ENCODE peak calls at places on chromosomes 3 and 15, in five cellular contexts. One of them, this sample, is unnamed. For H3K9me3, the result is how much of the 10 kb centered on the place peaks cover.

GRCh38 chr3:189806171-189806951 is 175.2 kb downstream of the TP63 start:
- DNase-seq in mucosa of descending colon: no peak
- DNase-seq in CD4-positive, alpha-beta T cell: no peak
- DNase-seq in IMR-90: peak
- DNase-seq in effector memory CD4-positive, alpha-beta T cell: no peak
- DNase-seq in this sample: no peak

GRCh38 chr3:10194328-10195071 is 29.8 kb downstream of the IRAK2 start:
- DNase-seq in mucosa of descending colon: peak
- DNase-seq in IMR-90: no peak
- DNase-seq in CD4-positive, alpha-beta T cell: peak
- DNase-seq in effector memory CD4-positive, alpha-beta T cell: peak
- DNase-seq in this sample: peak

GRCh38 chr3:18544135-18544534 is 119.0 kb upstream of the SATB1 start:
- DNase-seq in IMR-90: no peak
- DNase-seq in CD4-positive, alpha-beta T cell: no peak
- DNase-seq in mucosa of descending colon: no peak
- DNase-seq in effector memory CD4-positive, alpha-beta T cell: no peak
- DNase-seq in this sample: no peak

GRCh38 chr3:119673875-119674274 is 3.3 kb downstream of the COX17 start:
- DNase-seq in mucosa of descending colon: peak
- DNase-seq in effector memory CD4-positive, alpha-beta T cell: no peak
- DNase-seq in CD4-positive, alpha-beta T cell: no peak
- DNase-seq in IMR-90: no peak
- DNase-seq in this sample: no peak

GRCh38 chr15:73989001-73989798 is 2.9 kb downstream of the STOML1 start:
- DNase-seq in CD4-positive, alpha-beta T cell: no peak
- DNase-seq in mucosa of descending colon: no peak
- DNase-seq in effector memory CD4-positive, alpha-beta T cell: no peak
- DNase-seq in IMR-90: peak
- DNase-seq in this sample: no peak

GRCh38 chr3:83953417-83954089 is 1005.2 kb upstream of the CADM2 start:
- DNase-seq in IMR-90: no peak
- DNase-seq in effector memory CD4-positive, alpha-beta T cell: no peak
- DNase-seq in CD4-positive, alpha-beta T cell: no peak
- DNase-seq in mucosa of descending colon: no peak
- DNase-seq in this sample: no peak

GRCh38 chr15:94965593-94965992 is 734.2 kb downstream of the MCTP2 start:
- DNase-seq in effector memory CD4-positive, alpha-beta T cell: no peak
- DNase-seq in CD4-positive, alpha-beta T cell: no peak
- DNase-seq in IMR-90: no peak
- DNase-seq in mucosa of descending colon: no peak
- DNase-seq in this sample: no peak

GRCh38 chr15:57485869-57486268 is 105.8 kb upstream of the MYZAP start:
- DNase-seq in mucosa of descending colon: no peak
- DNase-seq in IMR-90: peak
- DNase-seq in effector memory CD4-positive, alpha-beta T cell: no peak
- DNase-seq in CD4-positive, alpha-beta T cell: no peak
- DNase-seq in this sample: no peak

GRCh38 chr3:159244927-159245326 is 443.1 kb downstream of the MFSD1 start:
- DNase-seq in effector memory CD4-positive, alpha-beta T cell: no peak
- DNase-seq in IMR-90: no peak
- DNase-seq in CD4-positive, alpha-beta T cell: no peak
- DNase-seq in mucosa of descending colon: no peak
- DNase-seq in this sample: no peak

GRCh38 chr3:195068045-195068444 is 202.9 kb downstream of the XXYLT1 start:
- DNase-seq in mucosa of descending colon: no peak
- DNase-seq in effector memory CD4-positive, alpha-beta T cell: no peak
- DNase-seq in IMR-90: peak
- DNase-seq in CD4-positive, alpha-beta T cell: no peak
- DNase-seq in this sample: no peak

GRCh38 chr15:49556437-49556836 is 64.2 kb downstream of the FAM227B start:
- DNase-seq in IMR-90: no peak
- DNase-seq in effector memory CD4-positive, alpha-beta T cell: no peak
- DNase-seq in mucosa of descending colon: no peak
- DNase-seq in CD4-positive, alpha-beta T cell: no peak
- DNase-seq in this sample: no peak
- H3K9me3 ChIP-seq in IMR-90: under half
- H3K9me3 ChIP-seq in effector memory CD4-positive, alpha-beta T cell: under half
- H3K9me3 ChIP-seq in mucosa of descending colon: under half
- H3K9me3 ChIP-seq in CD4-positive, alpha-beta T cell: half or more
- H3K9me3 ChIP-seq in this sample: under half

GRCh38 chr15:97522362-97522761 is 438.1 kb upstream of the ARRDC4 start:
- DNase-seq in effector memory CD4-positive, alpha-beta T cell: no peak
- DNase-seq in CD4-positive, alpha-beta T cell: no peak
- DNase-seq in IMR-90: no peak
- DNase-seq in mucosa of descending colon: no peak
- DNase-seq in this sample: no peak

GRCh38 chr15:97520689-97521088 is 439.8 kb upstream of the ARRDC4 start:
- DNase-seq in mucosa of descending colon: no peak
- DNase-seq in IMR-90: no peak
- DNase-seq in CD4-positive, alpha-beta T cell: no peak
- DNase-seq in effector memory CD4-positive, alpha-beta T cell: no peak
- DNase-seq in this sample: no peak

GRCh38 chr15:97521390-97521789 is 439.1 kb upstream of the ARRDC4 start:
- DNase-seq in CD4-positive, alpha-beta T cell: no peak
- DNase-seq in IMR-90: no peak
- DNase-seq in mucosa of descending colon: no peak
- DNase-seq in effector memory CD4-positive, alpha-beta T cell: no peak
- DNase-seq in this sample: no peak

GRCh38 chr15:97525809-97526208 is 434.7 kb upstream of the ARRDC4 start:
- DNase-seq in effector memory CD4-positive, alpha-beta T cell: no peak
- DNase-seq in mucosa of descending colon: no peak
- DNase-seq in IMR-90: no peak
- DNase-seq in CD4-positive, alpha-beta T cell: no peak
- DNase-seq in this sample: no peak

GRCh38 chr15:97521894-97522293 is 438.6 kb upstream of the ARRDC4 start:
- DNase-seq in CD4-positive, alpha-beta T cell: no peak
- DNase-seq in effector memory CD4-positive, alpha-beta T cell: no peak
- DNase-seq in IMR-90: no peak
- DNase-seq in mucosa of descending colon: no peak
- DNase-seq in this sample: no peak
- H3K9me3 ChIP-seq in CD4-positive, alpha-beta T cell: under half
- H3K9me3 ChIP-seq in effector memory CD4-positive, alpha-beta T cell: under half
- H3K9me3 ChIP-seq in IMR-90: under half
- H3K9me3 ChIP-seq in mucosa of descending colon: under half
- H3K9me3 ChIP-seq in this sample: under half

GRCh38 chr15:28081594-28081993 is 17.5 kb downstream of the OCA2 start:
- DNase-seq in mucosa of descending colon: no peak
- DNase-seq in effector memory CD4-positive, alpha-beta T cell: no peak
- DNase-seq in IMR-90: no peak
- DNase-seq in CD4-positive, alpha-beta T cell: no peak
- DNase-seq in this sample: no peak

GRCh38 chr15:28086175-28086703 is 12.9 kb downstream of the OCA2 start:
- DNase-seq in IMR-90: peak
- DNase-seq in CD4-positive, alpha-beta T cell: peak
- DNase-seq in mucosa of descending colon: no peak
- DNase-seq in effector memory CD4-positive, alpha-beta T cell: no peak
- DNase-seq in this sample: peak

GRCh38 chr15:28085489-28086174 is 13.5 kb downstream of the OCA2 start:
- DNase-seq in mucosa of descending colon: no peak
- DNase-seq in CD4-positive, alpha-beta T cell: no peak
- DNase-seq in effector memory CD4-positive, alpha-beta T cell: no peak
- DNase-seq in IMR-90: no peak
- DNase-seq in this sample: no peak

GRCh38 chr15:28082891-28083688 is 16.0 kb downstream of the OCA2 start:
- DNase-seq in IMR-90: no peak
- DNase-seq in CD4-positive, alpha-beta T cell: no peak
- DNase-seq in mucosa of descending colon: peak
- DNase-seq in effector memory CD4-positive, alpha-beta T cell: no peak
- DNase-seq in this sample: no peak

GRCh38 chr15:28084547-28084946 is 14.6 kb downstream of the OCA2 start:
- DNase-seq in mucosa of descending colon: no peak
- DNase-seq in IMR-90: no peak
- DNase-seq in effector memory CD4-positive, alpha-beta T cell: no peak
- DNase-seq in CD4-positive, alpha-beta T cell: no peak
- DNase-seq in this sample: no peak
- H3K9me3 ChIP-seq in mucosa of descending colon: under half
- H3K9me3 ChIP-seq in IMR-90: under half
- H3K9me3 ChIP-seq in effector memory CD4-positive, alpha-beta T cell: under half
- H3K9me3 ChIP-seq in CD4-positive, alpha-beta T cell: under half
- H3K9me3 ChIP-seq in this sample: under half

GRCh38 chr15:25207369-25207768 is 231.5 kb downstream of the UBE3A start:
- DNase-seq in effector memory CD4-positive, alpha-beta T cell: no peak
- DNase-seq in CD4-positive, alpha-beta T cell: no peak
- DNase-seq in IMR-90: no peak
- DNase-seq in mucosa of descending colon: no peak
- DNase-seq in this sample: no peak
- H3K9me3 ChIP-seq in effector memory CD4-positive, alpha-beta T cell: under half
- H3K9me3 ChIP-seq in CD4-positive, alpha-beta T cell: under half
- H3K9me3 ChIP-seq in IMR-90: half or more
- H3K9me3 ChIP-seq in mucosa of descending colon: half or more
- H3K9me3 ChIP-seq in this sample: under half

DNA sequence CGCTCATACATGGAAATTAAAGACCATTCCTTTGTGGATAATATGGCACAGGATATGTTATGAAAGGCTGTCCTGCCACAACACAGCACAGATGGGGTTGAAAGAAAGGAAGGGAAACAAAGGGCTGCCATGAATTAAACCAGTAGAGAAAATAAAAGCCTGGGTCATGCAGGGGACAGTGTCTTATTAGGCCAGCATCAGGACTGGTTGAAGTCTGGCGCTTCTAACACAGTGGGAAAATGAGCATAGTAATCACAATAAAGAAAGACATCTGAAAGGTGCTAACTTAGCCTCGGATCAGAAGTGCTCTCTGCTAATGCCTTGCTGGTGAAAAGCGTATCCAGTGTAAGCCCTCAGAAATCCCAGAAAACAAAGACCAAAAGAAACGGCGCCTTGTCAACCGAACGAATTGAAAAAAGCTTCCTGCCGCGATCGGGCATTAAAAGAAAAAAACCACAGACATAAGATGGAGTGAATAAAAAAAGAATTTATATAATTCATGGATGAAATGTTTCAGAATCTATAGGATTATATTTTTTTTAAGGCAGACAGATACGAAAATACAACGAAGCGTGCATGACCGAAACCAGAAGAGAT is 578 bp upstream of the MKRN3 start:
- DNase-seq in mucosa of descending colon: no peak
- DNase-seq in effector memory CD4-positive, alpha-beta T cell: no peak
- DNase-seq in CD4-positive, alpha-beta T cell: no peak
- DNase-seq in IMR-90: no peak
- DNase-seq in this sample: no peak
- H3K9me3 ChIP-seq in mucosa of descending colon: under half
- H3K9me3 ChIP-seq in effector memory CD4-positive, alpha-beta T cell: under half
- H3K9me3 ChIP-seq in CD4-positive, alpha-beta T cell: under half
- H3K9me3 ChIP-seq in IMR-90: under half
- H3K9me3 ChIP-seq in this sample: under half

GRCh38 chr15:86493884-86494283 is 414.2 kb downstream of the AGBL1 start:
- DNase-seq in effector memory CD4-positive, alpha-beta T cell: no peak
- DNase-seq in CD4-positive, alpha-beta T cell: no peak
- DNase-seq in IMR-90: no peak
- DNase-seq in mucosa of descending colon: no peak
- DNase-seq in this sample: no peak

GRCh38 chr15:86489992-86490391 is 410.3 kb downstream of the AGBL1 start:
- DNase-seq in effector memory CD4-positive, alpha-beta T cell: no peak
- DNase-seq in IMR-90: no peak
- DNase-seq in mucosa of descending colon: no peak
- DNase-seq in CD4-positive, alpha-beta T cell: no peak
- DNase-seq in this sample: no peak

GRCh38 chr15:86491118-86491517 is 411.4 kb downstream of the AGBL1 start:
- DNase-seq in CD4-positive, alpha-beta T cell: no peak
- DNase-seq in effector memory CD4-positive, alpha-beta T cell: no peak
- DNase-seq in mucosa of descending colon: no peak
- DNase-seq in IMR-90: no peak
- DNase-seq in this sample: no peak

GRCh38 chr15:86494475-86494874 is 414.8 kb downstream of the AGBL1 start:
- DNase-seq in effector memory CD4-positive, alpha-beta T cell: no peak
- DNase-seq in IMR-90: no peak
- DNase-seq in CD4-positive, alpha-beta T cell: no peak
- DNase-seq in mucosa of descending colon: no peak
- DNase-seq in this sample: no peak
- H3K9me3 ChIP-seq in effector memory CD4-positive, alpha-beta T cell: under half
- H3K9me3 ChIP-seq in IMR-90: under half
- H3K9me3 ChIP-seq in CD4-positive, alpha-beta T cell: under half
- H3K9me3 ChIP-seq in mucosa of descending colon: under half
- H3K9me3 ChIP-seq in this sample: under half

GRCh38 chr3:1501396-1501795 is 408.6 kb downstream of the CNTN6 start:
- DNase-seq in mucosa of descending colon: no peak
- DNase-seq in effector memory CD4-positive, alpha-beta T cell: no peak
- DNase-seq in IMR-90: no peak
- DNase-seq in CD4-positive, alpha-beta T cell: no peak
- DNase-seq in this sample: no peak
- H3K9me3 ChIP-seq in mucosa of descending colon: under half
- H3K9me3 ChIP-seq in effector memory CD4-positive, alpha-beta T cell: under half
- H3K9me3 ChIP-seq in IMR-90: under half
- H3K9me3 ChIP-seq in CD4-positive, alpha-beta T cell: under half
- H3K9me3 ChIP-seq in this sample: under half

DNA sequence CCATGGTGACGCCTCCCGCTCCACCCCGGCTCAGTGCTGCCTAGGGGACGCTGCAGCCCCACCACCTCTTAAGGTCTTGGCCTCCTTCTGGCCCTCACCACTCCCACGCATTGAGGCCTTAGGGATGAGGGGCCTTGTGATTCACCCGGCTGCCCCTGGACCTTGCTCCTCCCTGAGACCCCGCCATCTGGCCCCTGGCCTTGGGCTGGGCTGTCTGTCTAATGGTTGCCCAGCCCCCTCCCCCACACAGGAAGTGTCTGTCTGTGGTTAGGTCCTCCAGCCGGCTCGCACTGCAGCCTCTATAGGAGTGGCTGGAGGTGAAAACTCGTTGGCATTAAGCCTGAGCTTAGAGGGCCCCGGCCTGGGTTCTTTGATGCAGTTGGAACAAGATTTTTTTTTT is 21.5 kb upstream of the MTHFS start:
- DNase-seq in mucosa of descending colon: no peak
- DNase-seq in effector memory CD4-positive, alpha-beta T cell: no peak
- DNase-seq in CD4-positive, alpha-beta T cell: no peak
- DNase-seq in IMR-90: no peak
- DNase-seq in this sample: no peak
- H3K9me3 ChIP-seq in mucosa of descending colon: half or more
- H3K9me3 ChIP-seq in effector memory CD4-positive, alpha-beta T cell: under half
- H3K9me3 ChIP-seq in CD4-positive, alpha-beta T cell: half or more
- H3K9me3 ChIP-seq in IMR-90: under half
- H3K9me3 ChIP-seq in this sample: under half

DNA sequence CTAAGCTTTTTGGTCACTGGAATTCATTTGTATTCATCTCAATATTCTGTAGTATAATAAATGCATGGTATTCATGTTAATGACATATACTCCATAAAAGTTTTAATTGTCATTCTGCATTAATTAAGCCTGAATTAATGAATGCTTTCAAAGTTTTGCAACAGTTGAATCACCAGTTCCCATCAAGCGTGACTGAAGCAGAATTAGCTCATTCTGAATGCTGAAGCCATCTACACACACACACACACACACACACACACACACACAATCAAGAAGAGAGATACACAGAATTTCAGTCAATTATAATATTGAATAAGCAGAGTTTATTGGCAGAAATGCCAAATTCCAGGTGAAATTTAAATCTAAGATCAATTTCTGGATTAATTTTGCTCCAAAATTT is 252.1 kb upstream of the KCNMB2 start:
- DNase-seq in IMR-90: no peak
- DNase-seq in effector memory CD4-positive, alpha-beta T cell: no peak
- DNase-seq in mucosa of descending colon: no peak
- DNase-seq in CD4-positive, alpha-beta T cell: no peak
- DNase-seq in this sample: no peak
- H3K9me3 ChIP-seq in IMR-90: under half
- H3K9me3 ChIP-seq in effector memory CD4-positive, alpha-beta T cell: under half
- H3K9me3 ChIP-seq in mucosa of descending colon: under half
- H3K9me3 ChIP-seq in CD4-positive, alpha-beta T cell: under half
- H3K9me3 ChIP-seq in this sample: under half

This sample was measured in T-helper 17 cell.